ENCODE peak calls at places on chromosomes 7 and 10, in six cellular contexts. N, S, H, F, E and Y are unnamed samples. For H3K27me3, the result is how much of the 10 kb centered on the place peaks cover.

GRCh38 chr10:104029528-104029875 is 56.2 kb downstream of the COL17A1 start:
- DNase-seq in S (no peak), F (no peak), E (no peak), N (peak), H (peak), Y (no peak)

GRCh38 chr7:33868151-33868550 is 37.2 kb upstream of the BMPER start:
- DNase-seq in F (no peak), N (no peak), S (no peak), H (no peak), E (no peak), Y (no peak)

GRCh38 chr7:140639366-140640053 is 1.1 kb downstream of the DENND2A start:
- DNase-seq in N (peak), F (no peak), S (no peak), E (peak), H (peak), Y (no peak)

GRCh38 chr7:65239707-65240352 is 133.8 kb upstream of the ZNF92 start:
- DNase-seq in E (no peak), F (peak), H (no peak), S (no peak), N (no peak), Y (no peak)

GRCh38 chr7:92875719-92876118 is 39.3 kb upstream of the CDK6 start:
- DNase-seq in E (no peak), F (no peak), S (no peak), N (no peak), H (no peak), Y (no peak)

GRCh38 chr7:2621061-2621828 is 10.5 kb upstream of the TTYH3 start:
- DNase-seq in F (peak), N (peak), H (peak), E (peak), S (peak), Y (no peak)

GRCh38 chr10:103828107-103828506 is 27.3 kb downstream of the SH3PXD2A start:
- DNase-seq in F (no peak), N (no peak), S (no peak), H (no peak), E (no peak), Y (no peak)

GRCh38 chr7:27745064-27745583 is 5.2 kb downstream of the TAX1BP1 start:
- DNase-seq in H (no peak), N (no peak), S (no peak), E (no peak), F (peak), Y (no peak)

GRCh38 chr7:46486264-46487206 is 565.5 kb upstream of the IGFBP3 start:
- DNase-seq in S (peak), E (peak), H (peak), N (no peak), F (peak), Y (no peak)

GRCh38 chr10:77892021-77892739 is 34.4 kb downstream of the DLG5 start:
- DNase-seq in F (no peak), N (no peak), H (no peak), E (peak), S (no peak), Y (no peak)

GRCh38 chr7:87375647-87376435 is 30.4 kb downstream of the CROT start:
- DNase-seq in H (no peak), S (no peak), E (no peak), F (no peak), N (no peak), Y (no peak)

GRCh38 chr7:130145424-130146106 is 59.6 kb downstream of the TMEM209 start:
- DNase-seq in S (no peak), N (no peak), E (no peak), H (no peak), F (no peak), Y (no peak)

GRCh38 chr7:143042159-143042820 is 9.9 kb upstream of the OR6V1 start:
- DNase-seq in S (no peak), E (no peak), H (no peak), F (no peak), N (no peak), Y (no peak)

GRCh38 chr7:106012935-106013439 is 49.9 kb downstream of the CDHR3 start:
- DNase-seq in H (no peak), F (no peak), E (no peak), N (no peak), S (no peak), Y (no peak)

GRCh38 chr10:110978204-110978603 is 58.8 kb downstream of the SHOC2 start:
- DNase-seq in H (no peak), F (no peak), N (no peak), E (no peak), S (no peak), Y (no peak)

GRCh38 chr7:96548664-96549063 is 161.0 kb downstream of the SEM1 start:
- DNase-seq in S (no peak), E (no peak), H (no peak), N (no peak), F (no peak), Y (no peak)

GRCh38 chr7:107847168-107847835 is 43.7 kb upstream of the DLD start:
- DNase-seq in H (no peak), F (no peak), N (no peak), E (no peak), S (no peak), Y (no peak)

GRCh38 chr7:117581424-117581823 is 101.6 kb downstream of the CFTR start:
- DNase-seq in S (no peak), N (no peak), E (no peak), F (no peak), H (no peak), Y (no peak)

GRCh38 chr10:29617880-29618340 is 16.9 kb downstream of the SVIL start:
- DNase-seq in E (peak), N (peak), H (peak), F (no peak), S (no peak), Y (peak)

GRCh38 chr7:101527844-101528667 is 101.0 kb downstream of the MYL10 start:
- DNase-seq in H (no peak), S (no peak), F (peak), E (no peak), N (no peak), Y (no peak)

GRCh38 chr10:110425684-110426293 is 71.9 kb upstream of the DUSP5 start:
- DNase-seq in H (no peak), N (no peak), S (no peak), E (no peak), F (no peak), Y (no peak)

GRCh38 chr7:97019710-97020109 is 4.9 kb downstream of the DLX5 start:
- DNase-seq in H (no peak), E (no peak), N (no peak), S (no peak), F (no peak), Y (no peak)

GRCh38 chr10:114400091-114400490 is 4.2 kb downstream of the AFAP1L2 start:
- DNase-seq in H (no peak), S (no peak), F (no peak), N (peak), E (peak), Y (no peak)

GRCh38 chr10:114402233-114402632 is 2.1 kb downstream of the AFAP1L2 start:
- DNase-seq in N (no peak), E (no peak), F (no peak), S (no peak), H (no peak), Y (no peak)

GRCh38 chr10:114402871-114403544 is 1.3 kb downstream of the AFAP1L2 start:
- DNase-seq in S (no peak), E (peak), H (no peak), N (no peak), F (no peak), Y (no peak)

GRCh38 chr10:114399576-114399975 is 4.7 kb downstream of the AFAP1L2 start:
- DNase-seq in F (no peak), N (no peak), H (no peak), E (no peak), S (no peak), Y (no peak)

GRCh38 chr10:114401195-114401741 is 3.0 kb downstream of the AFAP1L2 start:
- DNase-seq in E (peak), H (peak), F (no peak), N (peak), S (peak), Y (no peak)
- H3K27me3 ChIP-seq in E (under half), H (under half), F (half or more), N (under half), S (under half), Y (under half)

DNA sequence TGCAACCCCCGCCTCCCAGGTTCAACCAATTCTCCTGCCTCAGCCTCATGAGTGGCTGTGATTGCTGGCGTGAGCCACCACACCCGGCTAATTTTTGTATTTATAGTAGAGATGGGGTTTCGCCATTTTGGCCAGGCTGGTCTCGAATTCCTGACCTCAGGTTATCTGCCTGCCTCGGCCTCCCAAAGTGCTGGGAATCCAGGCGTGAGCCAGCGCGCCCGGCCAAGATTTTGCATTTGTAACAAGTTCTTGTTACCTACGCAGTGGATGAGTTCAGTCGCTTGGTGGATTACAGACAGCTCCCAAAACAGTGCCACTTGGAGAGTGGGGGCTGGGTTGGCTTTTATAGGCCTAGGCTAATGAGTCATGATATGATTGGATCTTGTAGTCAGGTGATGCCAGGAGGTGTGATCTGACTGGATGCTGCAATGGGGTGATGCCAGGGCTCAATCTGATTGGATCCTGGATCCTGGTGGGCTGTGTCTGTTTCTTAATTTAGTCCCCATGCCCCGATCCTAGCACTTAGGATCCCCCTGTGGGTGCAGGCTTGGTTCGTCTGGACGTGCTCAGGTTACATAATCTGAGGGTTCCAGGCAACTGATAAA is 20.3 kb downstream of the SBDS start:
- DNase-seq in N (no peak), H (no peak), E (peak), S (no peak), F (no peak), Y (no peak)
- TF ChIP-seq POLR2A in N (no peak), H (no peak), E (no peak), S (no peak), F (no peak), Y (no peak)

DNA sequence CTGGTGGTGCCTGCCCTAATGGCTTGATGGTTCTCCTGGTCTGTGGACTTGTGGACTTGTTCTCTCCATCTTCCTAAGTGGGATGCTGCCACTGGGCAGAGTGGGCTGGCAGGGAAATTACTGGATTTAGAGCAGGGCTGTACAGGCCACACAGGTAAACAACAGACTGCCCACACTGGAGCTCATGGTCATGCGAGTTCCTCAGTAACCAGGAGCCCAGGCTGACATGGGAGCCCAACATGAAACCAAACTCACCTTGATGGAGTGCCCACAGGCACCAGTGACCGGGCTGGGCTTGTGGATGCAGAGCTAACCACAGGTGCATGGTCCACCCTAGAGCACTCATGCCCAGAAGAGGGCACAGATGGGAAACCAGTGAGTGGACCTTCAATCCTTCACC is 116.7 kb downstream of the SLIT1 start:
- DNase-seq in E (no peak), H (no peak), N (no peak), F (no peak), S (no peak), Y (no peak)
- H3K27me3 ChIP-seq in E (under half), H (under half), N (under half), F (under half), S (under half), Y (under half)

GRCh38 chr10:11242443-11243386 is 225.0 kb downstream of the CELF2 start:
- DNase-seq in E (no peak), H (peak), N (peak), F (peak), S (peak), Y (no peak)
- TF ChIP-seq POLR2A in E (no peak), H (no peak), N (no peak), F (no peak), S (no peak), Y (no peak)

GRCh38 chr7:1314021-1314907 is 81.6 kb downstream of the UNCX start:
- DNase-seq in S (no peak), N (no peak), E (peak), F (no peak), H (no peak), Y (no peak)

GRCh38 chr7:1314908-1315450 is 82.3 kb downstream of the UNCX start:
- DNase-seq in N (no peak), E (peak), S (no peak), F (no peak), H (no peak), Y (no peak)

GRCh38 chr7:1311406-1312097 is 78.9 kb downstream of the UNCX start:
- DNase-seq in F (no peak), S (no peak), E (no peak), N (no peak), H (no peak), Y (no peak)

GRCh38 chr7:1312098-1313070 is 79.7 kb downstream of the UNCX start:
- DNase-seq in H (no peak), E (peak), N (no peak), F (no peak), S (no peak), Y (no peak)

GRCh38 chr7:1313591-1313990 is 80.9 kb downstream of the UNCX start:
- DNase-seq in S (no peak), F (no peak), E (peak), H (no peak), N (no peak), Y (no peak)
- H3K27me3 ChIP-seq in S (under half), F (under half), E (under half), H (under half), N (under half), Y (under half)

DNA sequence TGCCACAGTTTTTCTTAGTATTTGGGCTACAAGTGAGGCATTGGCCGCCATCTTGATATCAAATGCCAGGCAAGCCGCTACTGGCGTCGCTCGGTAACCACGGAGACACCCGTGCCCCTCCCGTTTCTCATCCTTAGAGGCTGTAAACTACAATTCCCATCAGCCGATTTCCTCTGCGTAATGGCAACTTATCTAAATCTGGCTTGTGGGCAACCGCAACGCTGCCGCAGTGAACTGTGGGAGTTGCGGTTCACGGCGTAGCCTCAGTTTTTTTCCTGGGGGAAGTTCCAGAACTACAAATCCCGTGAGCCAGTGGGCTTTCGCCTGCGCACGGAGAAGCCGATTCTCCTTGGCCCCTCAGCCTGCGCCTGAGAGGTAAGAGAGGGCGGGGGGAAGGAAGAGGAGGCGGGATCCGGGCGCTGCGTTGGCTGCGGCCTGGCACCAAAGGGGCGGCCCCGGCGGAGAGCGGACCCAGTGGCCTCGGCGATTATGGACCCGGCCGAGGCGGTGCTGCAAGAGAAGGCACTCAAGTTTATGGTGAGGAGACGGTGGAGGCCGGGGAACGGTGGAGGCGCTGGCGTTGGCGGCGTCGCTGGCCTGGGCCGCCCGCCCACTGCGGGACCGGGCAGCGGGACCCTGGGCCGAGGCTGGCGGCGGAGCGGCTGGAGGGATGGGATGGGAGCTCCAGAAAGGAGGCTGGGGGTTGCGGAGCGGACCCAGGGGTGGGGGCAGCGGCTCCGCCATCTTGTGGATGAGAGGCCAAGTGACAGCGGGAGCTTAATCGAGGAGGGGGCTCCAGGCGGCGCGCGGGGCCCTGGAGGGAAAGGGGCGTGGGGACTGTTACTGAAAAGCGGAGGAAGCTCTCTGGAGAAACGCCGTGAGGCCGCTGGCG is at the start of gene BTRC:
- DNase-seq in F (peak), S (peak), E (peak), N (peak), H (peak), Y (peak)
- TF ChIP-seq POLR2A in F (peak), S (peak), E (peak), N (peak), H (peak), Y (no peak)